ENCODE peak calls at places on chromosomes 11 and 22, in six cellular contexts. R is GM20000; J is OCI-LY7; I is activated naive CD4-positive, alpha-beta T cell treated with anti-CD3 and anti-CD28 coated beads, Interleukin-2, amount 50 U/mL, for 72 hours; W is GM18507; V is stimulated activated CD8-positive, alpha-beta memory T cell treated with anti-CD3 and anti-CD28 coated beads, Interleukin-2, amount 100 ng/mL, for 1 hour. P is an unnamed sample.

GRCh38 chr22:44211256-44211945 is 30.7 kb downstream of the PARVG start:
- DNase-seq in R (no peak), J (no peak), I (no peak), W (no peak), V (no peak), P (no peak)

GRCh38 chr11:50220651-50221050 is 188.0 kb downstream of the OR4C45 start:
- DNase-seq in R (no peak), J (no peak), I (no peak), W (no peak), V (no peak), P (no peak)

GRCh38 chr11:69453151-69453550 is 28.3 kb upstream of the LINC01488 start:
- DNase-seq in R (no peak), J (no peak), I (no peak), W (no peak), V (no peak), P (peak; percentile 23)

GRCh38 chr11:45662665-45663485 is 2.5 kb downstream of the CHST1 start:
- DNase-seq in R (no peak), J (no peak), I (peak; percentile 31), W (no peak), V (no peak), P (no peak)

GRCh38 chr22:38830026-38830844 is 13.6 kb downstream of the NPTXR start:
- DNase-seq in R (no peak), J (no peak), I (no peak), W (no peak), V (no peak), P (peak; percentile 36)

GRCh38 chr11:133834399-133835257 is 10.7 kb downstream of the SPATA19 start:
- DNase-seq in R (no peak), J (no peak), I (no peak), W (no peak), V (no peak), P (no peak)

GRCh38 chr22:37827056-37827455 is 3.9 kb downstream of the GALR3 start:
- DNase-seq in R (no peak), J (no peak), I (no peak), W (no peak), V (no peak), P (no peak)

GRCh38 chr22:37331034-37331428 is 48.7 kb downstream of the CYTH4 start:
- DNase-seq in R (no peak), J (no peak), I (no peak), W (no peak), V (no peak), P (no peak)

P was measured in lower lobe of right lung.